ENCODE peak calls at places on chromosome 18, in six cellular contexts. X is coronary artery, G is K562, E is left ventricle myocardium inferior, D is heart right ventricle, J is spleen. A is an unnamed sample.
A peak's percentile ranks its signal among the peaks of the same experiment; 100 is the strongest.

GRCh38 chr18:66640431-66640830 is 36.5 kb upstream of the CDH19 start:
- DNase-seq in X (no peak), G (no peak), E (peak; percentile 44), D (peak; percentile 52), J (peak; percentile 44), A (no peak)

GRCh38 chr18:41752826-41753225 is 202.2 kb upstream of the PIK3C3 start:
- DNase-seq in X (no peak), G (no peak), E (no peak), D (no peak), J (no peak), A (no peak)

GRCh38 chr18:74273394-74273793 is 18.4 kb downstream of the CYB5A start:
- DNase-seq in X (no peak), G (no peak), E (no peak), D (no peak), J (no peak), A (no peak)

GRCh38 chr18:23306842-23307241 is 146.2 kb upstream of the RIOK3 start:
- DNase-seq in X (no peak), G (no peak), E (no peak), D (no peak), J (no peak), A (no peak)

GRCh38 chr18:23824235-23824634 is 135.0 kb downstream of the LAMA3 start:
- DNase-seq in X (no peak), G (no peak), E (no peak), D (no peak), J (no peak), A (no peak)

GRCh38 chr18:37641573-37641972 is 76.0 kb upstream of the CELF4 start:
- DNase-seq in X (no peak), G (no peak), E (no peak), D (no peak), J (no peak), A (no peak)

GRCh38 chr18:46250084-46250811 is 146.1 kb downstream of the HAUS1 start:
- DNase-seq in X (no peak), G (peak; percentile 25), E (no peak), D (peak; percentile 37), J (no peak), A (no peak)

GRCh38 chr18:57447154-57447621 is 12.0 kb downstream of the ONECUT2 start:
- DNase-seq in X (no peak), G (peak; percentile 51), E (no peak), D (no peak), J (no peak), A (no peak)

GRCh38 chr18:44637210-44638051 is 43.3 kb upstream of the SETBP1 start:
- DNase-seq in X (no peak), G (no peak), E (no peak), D (no peak), J (no peak), A (no peak)
- H3K4me3 ChIP-seq in X (no peak overlapping the region), G (no peak overlapping the region), E (no peak overlapping the region), D (no peak overlapping the region), J (no peak overlapping the region), A (no peak overlapping the region)

GRCh38 chr18:31574359-31574758 is 17.3 kb upstream of the TTR start:
- DNase-seq in X (no peak), G (no peak), E (no peak), D (no peak), J (no peak), A (no peak)

GRCh38 chr18:31578126-31578525 is 13.6 kb upstream of the TTR start:
- DNase-seq in X (no peak), G (no peak), E (no peak), D (no peak), J (no peak), A (no peak)

GRCh38 chr18:31576670-31577069 is 15.0 kb upstream of the TTR start:
- DNase-seq in X (no peak), G (no peak), E (no peak), D (no peak), J (no peak), A (no peak)

GRCh38 chr18:31577195-31577594 is 14.5 kb upstream of the TTR start:
- DNase-seq in X (no peak), G (no peak), E (no peak), D (no peak), J (no peak), A (no peak)

GRCh38 chr18:31575515-31576246 is 16.0 kb upstream of the TTR start:
- DNase-seq in X (no peak), G (no peak), E (no peak), D (no peak), J (no peak), A (no peak)
- H3K4me3 ChIP-seq in X (no peak overlapping the region), G (no peak overlapping the region), E (no peak overlapping the region), D (no peak overlapping the region), J (no peak overlapping the region), A (no peak overlapping the region)

DNA sequence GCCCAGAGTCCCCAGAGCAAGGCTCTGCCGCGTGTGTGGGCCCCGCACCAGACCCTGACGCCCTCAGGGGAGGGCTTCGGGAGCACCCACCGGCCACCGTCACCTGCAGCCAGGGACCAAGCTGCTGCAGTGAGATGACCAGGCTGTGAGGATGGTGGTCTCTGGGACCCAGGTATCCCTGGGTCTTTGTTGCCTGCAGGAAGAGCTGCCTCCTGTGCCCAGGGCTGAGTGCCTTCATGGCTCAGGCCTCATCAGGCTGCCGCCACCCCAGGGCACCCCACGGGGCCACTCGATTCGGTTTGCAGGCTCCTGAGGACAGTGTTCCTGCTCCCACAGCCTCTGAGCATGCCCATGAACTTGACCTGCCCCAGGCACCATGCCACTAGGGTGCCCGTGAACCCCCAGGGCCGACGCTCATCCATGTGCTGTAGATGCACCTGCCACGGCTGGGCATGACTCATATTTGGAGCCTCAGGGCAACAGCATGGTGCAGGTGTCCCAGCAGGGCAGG is 109.8 kb downstream of the FAM210A start:
- DNase-seq in X (no peak), G (no peak), E (no peak), D (no peak), J (peak; percentile 73), A (no peak)
- H3K4me3 ChIP-seq in X (no peak overlapping the region), G (no peak overlapping the region), E (no peak overlapping the region), D (no peak overlapping the region), J (no peak overlapping the region), A (no peak overlapping the region)

GRCh38 chr18:51739044-51739666 is 541.7 kb upstream of the MEX3C start:
- DNase-seq in X (no peak), G (no peak), E (no peak), D (no peak), J (no peak), A (no peak)
- H3K4me3 ChIP-seq in X (no peak overlapping the region), G (no peak overlapping the region), E (no peak overlapping the region), D (no peak overlapping the region), J (no peak overlapping the region), A (no peak overlapping the region)